ENCODE peak calls at places on chromosome 14, in seven cellular contexts. K is psoas muscle, Q is body of pancreas, I is stomach, N is AG04450, T is adipocyte, P is Caco-2. G is an unnamed sample.
A peak's percentile ranks its signal among the peaks of the same experiment; 100 is the strongest.

GRCh38 chr14:54976316-54976715 is 50.6 kb downstream of the WDHD1 start:
- DNase-seq in K (no peak), Q (no peak), I (no peak), N (peak; percentile 30), T (peak; percentile 43), P (no peak), G (no peak)

GRCh38 chr14:51394804-51395203 is 154.8 kb downstream of the TMX1 start:
- DNase-seq in K (no peak), Q (no peak), I (no peak), N (no peak), T (peak; percentile 30), P (no peak), G (no peak)

GRCh38 chr14:106694638-106695393 is 1168.4 kb downstream of the TMEM121 start:
- DNase-seq in K (no peak), Q (no peak), I (no peak), N (no peak), T (no peak), P (no peak), G (peak; percentile 13)

GRCh38 chr14:56135001-56135400 is 16.8 kb downstream of the PELI2 start:
- DNase-seq in K (no peak), Q (peak; percentile 80), I (peak; percentile 72), N (no peak), T (no peak), P (no peak), G (no peak)

GRCh38 chr14:72708708-72709475 is 185.0 kb downstream of the DPF3 start:
- DNase-seq in K (no peak), Q (peak; percentile 52), I (no peak), N (no peak), T (no peak), P (no peak), G (no peak)

GRCh38 chr14:24053548-24054323 is 1.9 kb downstream of the CARMIL3 start:
- DNase-seq in K (no peak), Q (no peak), I (no peak), N (no peak), T (no peak), P (peak; percentile 16), G (no peak)

GRCh38 chr14:32473476-32473875 is 144.4 kb downstream of the AKAP6 start:
- DNase-seq in K (peak; percentile 56), Q (peak; percentile 53), I (no peak), N (no peak), T (peak; percentile 53), P (peak; percentile 87), G (no peak)

GRCh38 chr14:51650721-51651387 is 856 bp upstream of the FRMD6 start:
- DNase-seq in K (peak; percentile 35), Q (peak; percentile 15), I (no peak), N (no peak), T (peak; percentile 44), P (peak; percentile 38), G (peak; percentile 2)

GRCh38 chr14:73888460-73888725 is 1.7 kb downstream of the ZNF410 start:
- DNase-seq in K (no peak), Q (no peak), I (no peak), N (no peak), T (peak; percentile 26), P (no peak), G (no peak)
- H3K4me3 ChIP-seq in K (peak overlapping the region; percentile 89), Q (no peak overlapping the region), I (peak overlapping the region; percentile 83), N (peak overlapping the region; percentile 90), T (peak overlapping the region; percentile 96), P (no peak overlapping the region), G (peak overlapping the region; percentile 97)

DNA sequence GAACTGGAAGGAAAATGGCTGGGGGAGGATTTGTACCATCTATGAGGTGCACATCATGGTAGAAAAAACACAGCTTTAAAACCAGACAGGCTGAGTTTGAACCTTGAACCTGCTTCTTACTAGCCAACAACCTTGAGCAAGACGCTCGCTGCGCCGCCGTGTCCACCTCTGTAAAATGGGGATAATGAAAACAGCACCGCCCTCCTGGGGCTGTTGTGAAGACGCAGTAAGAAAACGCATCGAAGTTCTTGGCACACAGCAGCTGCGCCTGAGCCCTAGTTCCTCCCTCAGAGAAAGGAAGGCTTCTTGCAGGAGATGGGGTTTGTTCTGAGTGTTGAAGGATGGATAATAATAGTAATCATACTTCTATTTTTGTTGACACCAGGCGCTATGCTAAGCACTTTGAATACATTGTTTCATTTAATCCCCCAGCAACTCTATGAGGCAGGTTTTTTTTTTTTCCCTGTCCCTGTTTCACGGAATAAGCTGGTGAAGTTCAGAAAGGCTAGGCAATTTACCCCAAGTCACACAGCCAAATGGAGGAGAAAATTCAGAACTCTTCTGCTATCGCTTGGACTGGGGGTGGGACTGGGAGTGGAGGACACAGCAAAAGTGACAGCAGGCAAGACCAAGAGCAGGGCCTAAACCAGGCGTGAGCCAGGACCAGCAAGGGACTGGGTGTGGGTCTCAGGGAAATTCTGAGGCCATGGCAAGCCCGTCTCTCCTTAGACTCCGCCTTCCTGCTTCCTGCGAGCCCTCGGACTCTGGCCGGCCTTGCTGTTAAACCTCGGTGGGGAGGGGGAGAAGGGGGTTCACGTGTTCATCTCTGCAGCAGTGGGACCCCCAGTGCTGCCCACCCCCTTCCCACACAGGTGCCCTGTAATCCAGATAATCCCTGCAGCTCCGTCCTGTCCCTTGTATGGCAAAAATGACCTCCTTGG is 97.5 kb downstream of the LRRC74A start:
- DNase-seq in K (no peak), Q (no peak), I (no peak), N (no peak), T (no peak), P (no peak), G (no peak)
- H3K27me3 ChIP-seq in K (no peaks in the 10 kb centered on the region), Q (no peaks in the 10 kb centered on the region), I (no peaks in the 10 kb centered on the region), N (no peaks in the 10 kb centered on the region), T (no peaks in the 10 kb centered on the region), P (no peaks in the 10 kb centered on the region), G (no peaks in the 10 kb centered on the region)

GRCh38 chr14:35809597-35809996 is 502 bp upstream of the RALGAPA1 start:
- DNase-seq in K (no peak), Q (no peak), I (no peak), N (no peak), T (no peak), P (no peak), G (no peak)
- H3K4me3 ChIP-seq in K (peak overlapping the region; percentile 71), Q (no peak overlapping the region), I (peak overlapping the region; percentile 63), N (peak overlapping the region; percentile 36), T (peak overlapping the region; percentile 85), P (peak overlapping the region; percentile 6), G (peak overlapping the region; percentile 56)

GRCh38 chr14:41506552-41506951 is 100.1 kb upstream of the LRFN5 start:
- DNase-seq in K (no peak), Q (no peak), I (no peak), N (no peak), T (no peak), P (no peak), G (no peak)

GRCh38 chr14:41505491-41505890 is 101.2 kb upstream of the LRFN5 start:
- DNase-seq in K (no peak), Q (no peak), I (no peak), N (no peak), T (no peak), P (no peak), G (no peak)
- H3K27me3 ChIP-seq in K (no peaks in the 10 kb centered on the region), Q (no peaks in the 10 kb centered on the region), I (no peaks in the 10 kb centered on the region), N (no peaks in the 10 kb centered on the region), T (no peaks in the 10 kb centered on the region), P (no peaks in the 10 kb centered on the region), G (no peaks in the 10 kb centered on the region)

GRCh38 chr14:103220982-103221641 is 97.9 kb downstream of the TNFAIP2 start:
- DNase-seq in K (no peak), Q (no peak), I (no peak), N (no peak), T (no peak), P (no peak), G (no peak)
- H3K4me3 ChIP-seq in K (peak overlapping the region; percentile 65), Q (no peak overlapping the region), I (peak overlapping the region; percentile 50), N (no peak overlapping the region), T (peak overlapping the region; percentile 71), P (no peak overlapping the region), G (no peak overlapping the region)

GRCh38 chr14:74951443-74952194 is 3.8 kb downstream of the PGF start:
- DNase-seq in K (no peak), Q (no peak), I (no peak), N (no peak), T (no peak), P (no peak), G (no peak)
- H3K27me3 ChIP-seq in K (no peaks in the 10 kb centered on the region), Q (no peaks in the 10 kb centered on the region), I (peaks cover 51% of the 10 kb centered on the region), N (peaks cover 5% of the 10 kb centered on the region), T (no peaks in the 10 kb centered on the region), P (no peaks in the 10 kb centered on the region), G (no peaks in the 10 kb centered on the region)

DNA sequence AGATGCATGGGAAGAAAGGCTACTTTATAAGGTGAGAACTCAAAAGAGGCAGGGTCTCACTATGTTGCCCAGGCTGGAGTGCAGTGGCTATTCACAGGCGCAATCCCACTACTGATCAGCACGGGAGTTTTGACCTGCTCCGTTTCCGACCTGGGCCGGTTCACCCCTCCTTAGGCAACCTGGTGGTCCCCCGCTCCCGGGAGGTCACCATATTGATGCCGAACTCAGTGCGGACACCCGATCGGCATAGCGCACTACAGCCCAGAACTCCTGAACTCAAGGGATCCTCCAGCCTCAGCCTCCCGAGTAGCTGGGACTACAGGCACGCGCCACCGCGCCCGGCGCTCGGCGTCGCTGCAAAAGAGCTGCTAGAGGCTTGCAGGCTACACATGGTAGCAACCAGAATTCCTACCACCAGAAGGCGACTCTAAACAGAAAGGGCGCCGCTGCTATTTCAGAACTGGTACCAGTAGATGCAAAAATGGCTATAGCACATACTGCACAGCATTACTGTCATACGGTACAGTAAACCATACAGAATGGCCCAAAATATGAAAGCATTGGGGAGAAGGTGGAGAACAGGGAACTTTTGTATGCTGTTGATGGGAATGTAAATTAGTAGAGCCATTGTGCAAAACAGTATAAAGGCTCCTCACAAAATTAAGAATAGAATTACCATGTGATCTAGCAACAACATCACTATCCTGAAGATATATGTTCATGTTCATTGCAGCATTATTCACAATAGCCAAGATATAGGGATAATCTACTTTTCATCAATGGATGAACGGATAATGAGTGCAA is 1.2 kb upstream of the NEMF start:
- DNase-seq in K (peak; percentile 59), Q (peak; percentile 77), I (peak; percentile 78), N (peak; percentile 48), T (peak; percentile 84), P (peak; percentile 87), G (peak; percentile 47)
- H3K4me3 ChIP-seq in K (peak overlapping the region; percentile 84), Q (no peak overlapping the region), I (peak overlapping the region; percentile 58), N (peak overlapping the region; percentile 31), T (peak overlapping the region; percentile 90), P (peak overlapping the region; percentile 84), G (peak overlapping the region; percentile 99)

GRCh38 chr14:104593241-104593701 is 11.3 kb downstream of the TMEM179 start:
- DNase-seq in K (peak; percentile 8), Q (no peak), I (no peak), N (no peak), T (no peak), P (no peak), G (no peak)

GRCh38 chr14:104591031-104591430 is 11.5 kb downstream of the C14orf180 start:
- DNase-seq in K (no peak), Q (no peak), I (no peak), N (no peak), T (no peak), P (no peak), G (no peak)

GRCh38 chr14:104592785-104593184 is 11.8 kb downstream of the TMEM179 start:
- DNase-seq in K (peak; percentile 5), Q (no peak), I (no peak), N (no peak), T (no peak), P (no peak), G (no peak)

GRCh38 chr14:104591506-104592291 is 12.1 kb downstream of the C14orf180 start:
- DNase-seq in K (peak; percentile 8), Q (no peak), I (no peak), N (no peak), T (no peak), P (no peak), G (no peak)

GRCh38 chr14:104592292-104592672 is 12.3 kb downstream of the TMEM179 start:
- DNase-seq in K (peak; percentile 0), Q (no peak), I (no peak), N (no peak), T (no peak), P (no peak), G (no peak)
- H3K27me3 ChIP-seq in K (peaks cover 2% of the 10 kb centered on the region), Q (no peaks in the 10 kb centered on the region), I (peaks cover 46% of the 10 kb centered on the region), N (no peaks in the 10 kb centered on the region), T (peaks cover 12% of the 10 kb centered on the region), P (no peaks in the 10 kb centered on the region), G (no peaks in the 10 kb centered on the region)

GRCh38 chr14:22812744-22813143 is 2.5 kb downstream of the SLC7A7 start:
- DNase-seq in K (no peak), Q (no peak), I (no peak), N (no peak), T (no peak), P (peak; percentile 45), G (no peak)
- H3K4me3 ChIP-seq in K (no peak overlapping the region), Q (no peak overlapping the region), I (no peak overlapping the region), N (no peak overlapping the region), T (no peak overlapping the region), P (no peak overlapping the region), G (no peak overlapping the region)